ENCODE peak calls at places on chromosomes 16 and 17, in ten cellular contexts. Y is kidney epithelial cell, S is fibroblast of the aortic adventitia, Z is endothelial cell of umbilical vein, T is PC-3, W is cardiac fibroblast, D is heart left ventricle, H is AG04450, C is IMR-90, L is breast epithelium. J is an unnamed sample.

GRCh38 chr16:71467810-71468209 is 5.8 kb upstream of the ZNF23 start:
- DNase-seq in S (peak; percentile 33), W (peak; percentile 42), T (peak; percentile 40), D (no peak), Z (peak; percentile 16), L (no peak), C (peak; percentile 28), H (no peak), Y (no peak), J (no peak)

GRCh38 chr17:72661093-72661944 is 431.2 kb downstream of the SLC39A11 start:
- DNase-seq in H (no peak), C (no peak), Y (peak; percentile 73), W (no peak), S (no peak), D (no peak), L (no peak), T (peak; percentile 91), Z (no peak), J (no peak)

GRCh38 chr17:20944014-20944905 is 98.6 kb downstream of the USP22 start:
- DNase-seq in C (no peak), S (no peak), D (no peak), L (peak; percentile 79), Z (no peak), Y (no peak), W (no peak), H (no peak), T (peak; percentile 83), J (no peak)

GRCh38 chr16:28063047-28063521 is 430 bp downstream of the GSG1L start:
- DNase-seq in D (no peak), Z (no peak), W (peak; percentile 12), H (no peak), L (no peak), T (no peak), Y (no peak), C (peak; percentile 10), S (no peak), J (no peak)

GRCh38 chr16:88469615-88470395 is 16.7 kb downstream of the ZFPM1 start:
- DNase-seq in W (no peak), T (no peak), C (no peak), Y (no peak), Z (no peak), S (no peak), H (no peak), L (no peak), D (no peak), J (no peak)

GRCh38 chr16:87947356-87948118 is 3.7 kb upstream of the BANP start:
- DNase-seq in C (no peak), H (no peak), T (no peak), Z (no peak), Y (no peak), L (no peak), W (no peak), D (no peak), S (no peak), J (no peak)

GRCh38 chr16:58299757-58300349 is 5.0 kb upstream of the PRSS54 start:
- DNase-seq in C (peak; percentile 5), T (peak; percentile 52), W (peak; percentile 33), H (no peak), Z (peak; percentile 36), S (peak; percentile 10), Y (no peak), D (no peak), L (no peak), J (no peak)

GRCh38 chr17:64084940-64085649 is 44.8 kb downstream of the ERN1 start:
- DNase-seq in L (no peak), Z (no peak), Y (no peak), S (no peak), H (no peak), W (no peak), T (no peak), D (no peak), C (no peak), J (no peak)

GRCh38 chr17:45230410-45230786 is 8.7 kb downstream of the FMNL1 start:
- DNase-seq in S (no peak), C (no peak), T (no peak), Y (no peak), D (no peak), Z (no peak), H (no peak), L (no peak), W (no peak), J (no peak)

GRCh38 chr17:45230787-45231480 is 9.2 kb downstream of the FMNL1 start:
- DNase-seq in Z (no peak), W (peak; percentile 69), L (no peak), Y (no peak), S (peak; percentile 64), D (peak; percentile 60), H (no peak), C (peak; percentile 33), T (peak; percentile 66), J (no peak)

GRCh38 chr17:45228985-45229517 is 7.4 kb downstream of the FMNL1 start:
- DNase-seq in T (peak; percentile 77), Y (no peak), W (peak; percentile 96), H (peak; percentile 86), Z (no peak), D (peak; percentile 86), S (peak; percentile 93), L (no peak), C (peak; percentile 96), J (peak; percentile 38)

GRCh38 chr17:45228121-45228941 is 6.6 kb downstream of the FMNL1 start:
- DNase-seq in W (no peak), D (no peak), Y (no peak), T (no peak), C (no peak), Z (no peak), H (no peak), L (no peak), S (no peak), J (no peak)

DNA sequence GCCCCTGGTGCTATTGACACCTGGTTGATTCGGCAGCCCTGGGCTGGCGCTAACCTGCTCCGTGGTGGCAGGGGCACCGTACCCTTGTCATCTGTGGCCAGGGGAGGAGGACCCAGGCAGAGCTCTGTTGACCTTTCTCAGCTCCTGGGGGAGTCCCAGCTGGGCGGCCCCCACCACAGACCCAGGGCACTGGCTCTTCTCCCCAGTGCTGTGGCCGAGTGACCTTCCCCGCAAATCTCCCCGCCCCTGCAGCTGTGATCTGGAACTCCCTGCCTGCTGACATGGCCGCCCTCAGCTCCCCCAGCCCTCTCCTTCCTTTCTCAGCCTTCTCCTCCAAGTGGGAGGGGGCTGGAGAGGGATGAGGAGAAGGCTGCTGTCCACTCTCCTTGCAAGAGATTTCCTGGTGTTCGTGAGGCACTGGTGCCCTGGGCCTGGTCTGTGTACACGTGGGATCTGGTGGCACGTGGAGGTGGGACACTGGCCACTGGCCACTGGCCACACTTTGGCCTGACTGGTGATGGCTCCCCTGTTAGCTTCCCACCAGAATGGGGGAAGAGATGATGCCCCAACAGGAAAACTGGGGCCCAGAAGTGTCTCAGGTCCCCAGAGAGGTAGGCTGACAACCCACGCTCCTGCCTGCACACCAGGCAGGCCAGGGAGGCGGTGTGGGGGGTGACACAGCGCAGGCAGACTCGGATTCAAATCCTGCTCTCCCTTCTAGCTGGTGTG is 8.2 kb downstream of the FMNL1 start:
- DNase-seq in H (no peak), S (no peak), L (no peak), W (no peak), Y (no peak), Z (no peak), C (no peak), D (no peak), T (no peak), J (no peak)
- H3K4me3 ChIP-seq in H (no peak overlapping the region), S (no peak overlapping the region), L (no peak overlapping the region), W (no peak overlapping the region), Y (no peak overlapping the region), Z (no peak overlapping the region), C (no peak overlapping the region), D (no peak overlapping the region), T (no peak overlapping the region), J (no peak overlapping the region)

GRCh38 chr16:9124444-9124843 is 33.0 kb downstream of the HAPSTR1 start:
- DNase-seq in S (no peak), Z (no peak), C (no peak), H (no peak), L (no peak), D (no peak), Y (no peak), T (no peak), W (no peak), J (no peak)

GRCh38 chr16:9126609-9127008 is 35.2 kb downstream of the HAPSTR1 start:
- DNase-seq in S (no peak), Z (no peak), H (no peak), C (no peak), T (no peak), L (no peak), Y (no peak), W (no peak), D (no peak), J (no peak)

GRCh38 chr16:9125658-9126492 is 34.4 kb downstream of the HAPSTR1 start:
- DNase-seq in S (no peak), Y (no peak), Z (no peak), D (no peak), T (no peak), L (no peak), C (no peak), W (no peak), H (no peak), J (no peak)

GRCh38 chr16:9123871-9124270 is 32.4 kb downstream of the HAPSTR1 start:
- DNase-seq in T (peak; percentile 82), C (no peak), Y (no peak), W (peak; percentile 22), L (peak; percentile 75), H (no peak), D (peak; percentile 40), S (no peak), Z (no peak), J (no peak)

DNA sequence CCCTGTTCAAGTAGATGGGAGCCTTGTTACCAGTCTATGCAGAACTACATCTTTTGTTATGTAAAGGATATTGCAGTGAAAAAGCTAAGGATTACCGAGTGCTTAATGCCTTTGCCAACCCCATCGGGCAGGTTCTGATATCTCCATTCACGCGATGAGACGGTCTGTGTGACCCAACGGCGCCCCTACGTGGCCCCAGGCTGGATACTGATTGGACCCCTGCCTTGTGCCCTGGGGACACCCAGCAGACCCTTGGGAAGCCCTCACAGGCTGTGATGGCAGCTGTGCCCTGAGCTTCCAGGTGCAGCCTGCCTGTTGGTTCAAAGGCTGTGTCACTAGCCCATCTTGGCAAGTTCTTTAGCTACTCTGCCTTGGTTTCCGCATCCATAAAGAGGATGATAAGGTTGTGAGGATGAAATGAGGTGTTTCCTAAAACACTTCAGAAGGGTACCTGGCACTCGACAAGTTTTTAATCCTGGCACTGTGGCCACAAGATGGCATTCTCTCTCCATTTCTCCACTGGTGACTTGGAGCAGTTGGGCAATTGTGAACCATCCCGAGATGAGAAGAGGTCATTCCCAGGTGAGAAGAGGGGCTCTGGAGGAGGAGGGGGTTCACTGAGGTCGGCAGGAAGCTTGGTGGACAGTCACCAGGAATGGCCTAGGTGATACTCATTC is 33.6 kb downstream of the HAPSTR1 start:
- DNase-seq in H (no peak), C (no peak), D (no peak), Y (no peak), S (no peak), T (no peak), W (no peak), Z (no peak), L (no peak), J (no peak)
- TF ChIP-seq CTCF in H (no peak), C (no peak), D (no peak), Y (peak; percentile 1), S (no peak), T (peak; percentile 18), W (no peak), Z (no peak), L (no peak), J (peak; percentile 1)

GRCh38 chr17:50589112-50589712 is 28.7 kb downstream of the CACNA1G start:
- DNase-seq in T (no peak), L (no peak), D (no peak), H (no peak), W (peak; percentile 29), Z (no peak), Y (no peak), S (peak; percentile 31), C (peak; percentile 3), J (no peak)

GRCh38 chr17:50588391-50589111 is 28.0 kb downstream of the CACNA1G start:
- DNase-seq in S (no peak), D (no peak), Y (no peak), W (no peak), T (no peak), Z (peak; percentile 7), H (no peak), L (no peak), C (no peak), J (no peak)

GRCh38 chr17:50594040-50594618 is 33.6 kb downstream of the CACNA1G start:
- DNase-seq in H (no peak), S (no peak), Y (no peak), Z (no peak), C (no peak), L (no peak), W (no peak), D (no peak), T (no peak), J (no peak)

GRCh38 chr17:50593321-50593720 is 32.8 kb downstream of the CACNA1G start:
- DNase-seq in L (peak; percentile 57), W (no peak), H (no peak), S (no peak), C (no peak), D (peak; percentile 34), Y (no peak), T (no peak), Z (no peak), J (no peak)

DNA sequence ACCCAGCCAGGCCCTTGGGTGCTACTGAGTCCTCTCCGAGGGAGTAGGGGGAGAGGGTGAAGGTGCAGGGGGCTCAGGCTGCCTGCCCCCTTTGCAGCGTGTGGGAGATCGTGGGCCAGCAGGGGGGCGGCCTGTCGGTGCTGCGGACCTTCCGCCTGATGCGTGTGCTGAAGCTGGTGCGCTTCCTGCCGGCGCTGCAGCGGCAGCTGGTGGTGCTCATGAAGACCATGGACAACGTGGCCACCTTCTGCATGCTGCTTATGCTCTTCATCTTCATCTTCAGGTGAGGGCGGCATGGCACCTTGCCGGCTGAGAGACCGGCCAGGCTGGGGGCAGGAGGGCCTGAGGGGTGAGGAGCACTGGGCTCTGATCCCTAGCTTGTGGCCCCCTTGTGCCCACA is 30.8 kb downstream of the CACNA1G start:
- DNase-seq in T (no peak), C (no peak), H (no peak), W (no peak), L (no peak), Y (no peak), D (no peak), S (no peak), Z (no peak), J (no peak)
- H3K4me3 ChIP-seq in T (no peak overlapping the region), C (no peak overlapping the region), H (no peak overlapping the region), W (no peak overlapping the region), L (no peak overlapping the region), Y (no peak overlapping the region), D (no peak overlapping the region), S (no peak overlapping the region), Z (no peak overlapping the region), J (no peak overlapping the region)

GRCh38 chr17:48051706-48052486 is 3.7 kb downstream of the NFE2L1 start:
- DNase-seq in Y (no peak), Z (peak; percentile 95), L (no peak), W (peak; percentile 94), C (peak; percentile 68), H (no peak), T (no peak), D (peak; percentile 82), S (peak; percentile 99), J (peak; percentile 98)
- TF ChIP-seq CTCF in Y (no peak), Z (no peak), L (peak; percentile 13), W (peak; percentile 18), C (peak; percentile 12), H (peak; percentile 24), T (no peak), D (no peak), S (peak; percentile 46), J (peak; percentile 40)

J was measured in astrocyte of the cerebellum.